ENCODE peak calls at places on chromosomes 13 and 19, in five cellular contexts. E is stomach, F is upper lobe of left lung, D is GM23338, Q is esophagus muscularis mucosa. O is an unnamed sample.

GRCh38 chr13:102276479-102276878 is 125.4 kb downstream of the FGF14 start:
- DNase-seq in E (no peak), F (no peak), D (no peak), Q (no peak), O (no peak)

GRCh38 chr19:42113641-42114348 is 18.5 kb downstream of the POU2F2 start:
- DNase-seq in E (no peak), F (no peak), D (peak), Q (no peak), O (peak)

GRCh38 chr19:33416307-33417215 is 43.1 kb downstream of the CEBPG start:
- DNase-seq in E (peak), F (no peak), D (peak), Q (no peak), O (no peak)

GRCh38 chr19:35107541-35107939 is 8.1 kb upstream of the FXYD3 start:
- DNase-seq in E (peak), F (no peak), D (no peak), Q (no peak), O (no peak)

GRCh38 chr19:38263696-38264485 is 482 bp upstream of the SPINT2 start:
- DNase-seq in E (peak), F (peak), D (peak), Q (no peak), O (no peak)

GRCh38 chr13:100333141-100333540 is 244.2 kb downstream of the PCCA start:
- DNase-seq in E (no peak), F (no peak), D (no peak), Q (no peak), O (no peak)

GRCh38 chr13:32314968-32315254 is 252 bp downstream of the ZAR1L start:
- DNase-seq in E (peak), F (no peak), D (peak), Q (no peak), O (no peak)

GRCh38 chr19:6276447-6276846 is 3.3 kb downstream of the MLLT1 start:
- DNase-seq in E (no peak), F (no peak), D (no peak), Q (peak), O (no peak)

GRCh38 chr13:54312885-54313284 is 1284.3 kb downstream of the OLFM4 start:
- DNase-seq in E (no peak), F (peak), D (no peak), Q (no peak), O (no peak)

GRCh38 chr19:8253678-8254077 is 44.5 kb downstream of the CERS4 start:
- DNase-seq in E (no peak), F (no peak), D (no peak), Q (no peak), O (no peak)

DNA sequence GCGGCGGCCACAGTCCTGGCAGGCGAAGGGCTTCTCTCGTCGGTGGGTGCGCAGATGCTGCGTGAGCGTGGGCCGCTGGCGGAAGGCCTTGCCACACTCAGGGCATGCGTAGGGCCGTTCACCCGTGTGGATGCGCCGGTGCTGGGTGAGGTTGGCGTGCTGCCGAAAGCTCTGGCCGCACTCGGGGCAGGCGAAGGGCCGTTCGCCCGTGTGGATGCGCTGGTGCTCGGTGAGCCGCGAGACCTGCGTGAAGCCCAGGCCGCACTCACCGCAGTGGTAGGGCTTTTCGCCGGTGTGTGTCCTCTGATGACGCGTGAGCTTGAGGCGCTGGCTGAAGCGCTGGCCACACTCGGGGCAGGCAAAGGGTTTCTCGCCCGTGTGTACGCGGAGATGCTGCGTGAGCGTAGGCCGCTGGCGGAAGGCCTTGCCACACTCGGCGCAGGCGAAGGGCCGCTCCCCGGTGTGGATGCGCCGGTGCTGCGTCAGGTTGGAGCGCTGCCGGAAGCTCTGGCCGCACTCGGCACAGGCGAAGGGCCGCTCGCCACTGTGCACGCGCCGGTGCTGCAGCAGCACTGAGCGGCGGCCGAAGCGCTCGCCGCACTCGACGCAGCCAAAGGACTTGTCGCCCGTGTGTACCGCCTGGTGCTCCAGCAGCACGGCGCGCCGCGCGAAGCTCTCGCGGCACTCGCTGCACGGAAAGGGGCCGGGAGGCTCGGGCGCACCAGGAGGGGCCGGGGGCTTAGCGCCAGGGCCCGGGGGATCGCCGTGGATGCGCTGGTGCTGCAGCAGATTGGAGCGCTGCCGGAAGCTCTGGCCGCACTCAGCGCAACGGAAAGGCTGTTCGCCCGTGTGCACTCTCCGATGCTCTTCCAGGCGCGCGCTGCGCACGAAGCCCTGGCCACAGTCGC is 4.0 kb upstream of the UBE2M start:
- DNase-seq in E (peak), F (peak), D (peak), Q (no peak), O (peak)
- TF ChIP-seq POLR2AphosphoS5 in E (no peak), F (no peak), D (peak), Q (peak), O (peak)

GRCh38 chr19:2167896-2168618 is 4.3 kb downstream of the DOT1L start:
- DNase-seq in E (peak), F (no peak), D (no peak), Q (no peak), O (peak)

GRCh38 chr19:2170987-2171348 is 7.2 kb downstream of the DOT1L start:
- DNase-seq in E (no peak), F (no peak), D (no peak), Q (no peak), O (no peak)

GRCh38 chr19:2166741-2167738 is 3.3 kb downstream of the DOT1L start:
- DNase-seq in E (peak), F (peak), D (peak), Q (no peak), O (peak)

GRCh38 chr19:2170219-2170618 is 6.5 kb downstream of the DOT1L start:
- DNase-seq in E (no peak), F (no peak), D (no peak), Q (no peak), O (peak)

DNA sequence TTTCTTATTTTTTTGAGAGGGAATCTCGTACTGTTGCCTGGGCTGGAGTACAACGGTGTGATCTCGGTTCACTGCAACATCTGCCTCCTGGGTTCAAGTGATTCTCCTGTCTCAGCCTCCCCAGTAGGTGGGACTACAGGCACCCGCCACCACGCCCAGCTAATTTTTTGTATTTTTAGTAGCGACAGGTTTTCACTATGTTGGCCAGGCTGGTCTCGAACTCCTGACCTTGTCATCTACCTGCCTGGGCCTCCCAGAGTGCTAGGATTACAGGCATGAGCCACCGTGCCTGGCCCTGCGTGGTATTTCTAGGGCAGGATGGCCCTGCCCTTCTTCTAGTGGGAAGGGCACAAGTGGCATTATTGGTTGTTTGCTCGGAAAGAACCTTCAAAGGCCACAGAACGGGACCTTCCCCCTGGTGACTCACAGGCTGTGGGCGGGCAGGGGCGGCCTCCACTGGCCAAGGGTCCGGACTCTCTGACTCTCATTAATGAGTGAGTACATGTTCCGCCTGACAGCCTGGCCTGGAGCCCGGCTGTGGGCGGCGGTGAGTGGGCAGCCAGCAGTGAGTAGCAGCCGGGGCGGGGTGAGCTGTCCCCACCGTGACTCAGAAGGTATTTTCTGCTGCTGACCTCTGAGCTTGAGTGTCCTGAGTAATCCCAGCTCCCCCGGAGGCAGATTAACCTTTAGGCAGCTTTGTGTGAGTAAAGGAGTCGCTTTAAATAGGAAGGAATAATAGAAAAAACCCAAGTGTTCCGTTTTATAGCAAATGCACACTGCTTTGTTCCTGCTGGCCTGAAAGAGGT is 5.1 kb downstream of the DOT1L start:
- DNase-seq in E (peak), F (peak), D (no peak), Q (peak), O (peak)
- H3K4me3 ChIP-seq in E (no peak), F (peak), D (no peak), Q (peak), O (no peak)

GRCh38 chr19:55117063-55117635 is 288 bp downstream of the PPP1R12C start:
- DNase-seq in E (no peak), F (no peak), D (no peak), Q (no peak), O (peak)

GRCh38 chr19:55117636-55118391 is at the start of gene PPP1R12C:
- DNase-seq in E (peak), F (peak), D (peak), Q (peak), O (peak)

GRCh38 chr19:55115446-55116065 is 1.9 kb downstream of the PPP1R12C start:
- DNase-seq in E (no peak), F (no peak), D (no peak), Q (no peak), O (no peak)

GRCh38 chr19:55114566-55115145 is 2.8 kb downstream of the PPP1R12C start:
- DNase-seq in E (no peak), F (peak), D (no peak), Q (no peak), O (no peak)

GRCh38 chr19:55116232-55117062 is 990 bp downstream of the PPP1R12C start:
- DNase-seq in E (peak), F (peak), D (peak), Q (peak), O (peak)
- TF ChIP-seq POLR2AphosphoS5 in E (peak), F (no peak), D (no peak), Q (peak), O (peak)

DNA sequence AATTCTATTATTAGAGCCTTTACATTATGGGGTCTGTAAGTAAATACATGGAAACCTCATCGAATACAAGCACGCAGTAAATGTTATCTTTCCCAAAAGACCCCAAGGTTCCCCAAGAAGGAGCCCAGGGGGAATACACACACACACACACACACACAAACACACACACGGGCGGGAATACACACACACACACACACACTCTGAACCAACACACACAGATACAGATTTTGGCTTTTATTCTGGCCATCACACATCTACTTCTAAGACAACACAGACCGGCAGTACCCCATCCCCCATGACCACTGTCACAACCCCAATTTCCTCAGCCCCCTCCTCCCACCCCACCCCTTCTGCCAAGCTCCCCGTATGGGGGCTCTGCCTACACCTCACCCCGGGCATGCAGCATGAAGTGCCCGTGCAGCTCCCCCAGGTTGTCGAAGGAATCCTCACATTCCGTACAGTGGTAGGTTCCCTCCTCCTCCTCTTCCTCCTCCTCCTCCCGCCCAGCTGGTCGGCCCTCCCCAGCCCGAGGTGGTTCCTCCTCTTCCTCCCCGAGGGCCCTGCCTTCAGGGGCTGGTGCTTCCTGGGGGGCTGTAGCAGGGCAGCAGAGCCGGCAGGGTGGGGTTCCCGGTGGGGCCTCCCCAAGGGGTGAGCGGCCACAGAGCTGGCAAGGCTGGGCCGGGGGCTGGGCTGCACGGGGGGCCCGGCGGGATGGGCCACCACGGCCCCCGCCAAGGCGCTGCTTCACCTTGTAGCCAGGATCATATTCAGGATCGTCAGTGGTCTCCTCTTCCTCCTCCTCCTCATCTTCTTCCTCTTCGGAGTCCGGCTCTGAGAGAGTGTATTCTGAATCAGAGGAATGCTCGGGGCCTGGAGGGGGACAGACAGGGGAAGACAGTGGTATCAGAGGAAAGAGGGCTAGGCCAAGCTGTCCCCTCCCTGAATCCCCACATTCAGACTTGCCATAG is 4.4 kb upstream of the SRRM5 start:
- DNase-seq in E (no peak), F (no peak), D (no peak), Q (no peak), O (no peak)
- H3K4me3 ChIP-seq in E (no peak), F (no peak), D (no peak), Q (no peak), O (no peak)

DNA sequence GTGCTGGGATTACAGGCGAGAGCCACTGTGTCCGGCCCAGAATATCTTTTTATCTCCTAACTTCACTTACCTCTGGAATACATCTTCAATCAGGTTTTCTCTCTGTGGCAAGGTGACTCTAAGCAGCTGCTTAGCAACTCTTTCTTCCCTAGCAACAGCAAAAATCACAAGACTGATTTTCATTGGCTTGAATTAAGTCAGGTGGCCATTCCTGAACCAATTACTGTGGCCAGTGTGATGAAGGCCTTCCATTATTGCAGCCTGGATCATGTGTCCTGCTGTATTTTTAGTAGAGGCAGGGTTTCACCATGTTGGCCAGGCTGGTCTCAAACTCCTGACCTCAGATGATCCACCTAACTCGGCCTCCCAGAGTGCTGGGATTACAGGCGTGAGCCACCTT is 9.0 kb upstream of the LTBP4 start:
- DNase-seq in E (no peak), F (no peak), D (peak), Q (no peak), O (no peak)
- TF ChIP-seq POLR2AphosphoS5 in E (no peak), F (no peak), D (peak), Q (no peak), O (no peak)

DNA sequence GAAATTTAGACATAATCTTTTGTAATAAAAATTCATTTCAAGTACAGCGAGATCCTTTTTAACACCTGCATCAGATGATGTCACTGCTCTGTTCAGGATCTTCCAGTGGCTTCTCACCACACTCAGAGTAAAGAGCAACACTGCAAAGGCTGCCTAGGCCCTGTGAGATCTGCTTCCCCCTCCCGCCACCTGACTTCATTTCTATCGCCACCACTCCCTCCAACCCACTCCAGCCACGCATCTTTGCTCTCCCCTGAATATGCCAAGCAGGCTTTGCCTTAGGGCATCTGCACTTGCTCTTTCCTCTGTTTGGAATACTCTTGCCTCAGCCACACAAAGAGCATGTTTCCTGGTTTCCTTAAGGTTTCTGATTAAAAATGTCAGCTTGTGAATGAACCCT is 58.3 kb downstream of the MBNL2 start:
- DNase-seq in E (no peak), F (no peak), D (no peak), Q (no peak), O (no peak)
- H3K4me3 ChIP-seq in E (no peak), F (no peak), D (no peak), Q (no peak), O (no peak)